ENCODE peak calls at places on chromosomes 6 and 20, in nine cellular contexts. X is SJSA1; P is CD8-positive, alpha-beta T cell; B is GM23338; O is WERI-Rb-1; Q is heart right ventricle; H is HCT116; Y is IMR-90; J is right lobe of liver. L is an unnamed sample. For H3K27me3, the result is how much of the 10 kb centered on the place peaks cover.

GRCh38 chr6:149962461-149963211 is 1.1 kb upstream of the ULBP1 start:
- DNase-seq in Q (no peak), B (no peak), X (no peak), P (no peak), Y (no peak), J (no peak), O (no peak), H (no peak), L (no peak)

GRCh38 chr6:46170357-46171289 is at the start of gene ENPP5:
- DNase-seq in B (peak), H (peak), Y (no peak), J (peak), P (peak), Q (peak), X (peak), O (peak), L (peak)

GRCh38 chr20:51547951-51548350 is 5.4 kb upstream of the NFATC2 start:
- DNase-seq in Q (no peak), J (no peak), P (no peak), B (no peak), H (no peak), Y (no peak), X (no peak), O (no peak), L (no peak)

GRCh38 chr6:1635305-1636010 is 25.7 kb downstream of the FOXC1 start:
- DNase-seq in O (no peak), X (no peak), J (no peak), Q (no peak), P (no peak), Y (no peak), B (no peak), H (no peak), L (no peak)

GRCh38 chr20:1375515-1375914 is 17.3 kb downstream of the FKBP1A start:
- DNase-seq in H (no peak), Q (no peak), J (no peak), P (no peak), Y (peak), O (no peak), B (no peak), X (no peak), L (no peak)

GRCh38 chr6:88220493-88220892 is 54.3 kb upstream of the CNR1 start:
- DNase-seq in J (no peak), X (no peak), Y (no peak), H (no peak), O (no peak), P (no peak), B (peak), Q (no peak), L (peak)

GRCh38 chr6:23601811-23602340 is 524.1 kb upstream of the NRSN1 start:
- DNase-seq in P (no peak), Q (no peak), B (no peak), J (no peak), Y (no peak), H (no peak), O (no peak), X (no peak), L (no peak)

GRCh38 chr6:168919455-168920179 is 334.0 kb downstream of the THBS2 start:
- DNase-seq in H (no peak), O (no peak), J (no peak), X (no peak), P (no peak), Q (no peak), B (no peak), Y (no peak), L (no peak)

GRCh38 chr20:48618052-48618451 is 209.7 kb downstream of the PREX1 start:
- DNase-seq in P (no peak), Y (no peak), J (peak), B (no peak), X (no peak), O (no peak), Q (no peak), H (no peak), L (no peak)

GRCh38 chr6:24666097-24666615 is 543 bp downstream of the TDP2 start:
- DNase-seq in Y (peak), P (peak), J (peak), H (no peak), Q (no peak), X (no peak), O (peak), B (no peak), L (peak)

GRCh38 chr6:33851959-33852358 is 48.2 kb upstream of the MLN start:
- DNase-seq in Q (no peak), Y (no peak), O (peak), H (peak), X (no peak), J (no peak), B (peak), P (peak), L (peak)

GRCh38 chr6:401239-401993 is 9.9 kb downstream of the IRF4 start:
- DNase-seq in H (no peak), Y (no peak), J (no peak), Q (no peak), B (no peak), P (no peak), X (no peak), O (no peak), L (no peak)

GRCh38 chr20:45547206-45547770 is at the start of gene EPPIN:
- DNase-seq in Y (no peak), Q (no peak), B (no peak), O (no peak), J (no peak), P (no peak), X (no peak), H (no peak), L (no peak)

GRCh38 chr6:161557333-161558107 is 283.7 kb upstream of the AGPAT4 start:
- DNase-seq in J (no peak), P (no peak), O (peak), Y (no peak), B (peak), Q (no peak), X (no peak), H (no peak), L (no peak)

GRCh38 chr6:149964243-149965190 is 774 bp downstream of the ULBP1 start:
- DNase-seq in J (no peak), O (no peak), Q (no peak), X (no peak), Y (peak), P (peak), B (no peak), H (no peak), L (peak)

GRCh38 chr6:170461556-170462365 is 91.3 kb downstream of the PSMB1 start:
- DNase-seq in H (no peak), O (no peak), Y (no peak), P (no peak), J (no peak), X (no peak), Q (no peak), B (no peak), L (no peak)

GRCh38 chr20:53736122-53736756 is 142.6 kb upstream of the ZNF217 start:
- DNase-seq in J (no peak), P (no peak), Q (no peak), X (no peak), B (no peak), Y (no peak), O (peak), H (no peak), L (peak)

GRCh38 chr6:45500924-45501816 is 123.4 kb upstream of the SUPT3H start:
- DNase-seq in H (peak), O (no peak), P (no peak), X (no peak), J (no peak), B (peak), Q (no peak), Y (no peak), L (peak)

DNA sequence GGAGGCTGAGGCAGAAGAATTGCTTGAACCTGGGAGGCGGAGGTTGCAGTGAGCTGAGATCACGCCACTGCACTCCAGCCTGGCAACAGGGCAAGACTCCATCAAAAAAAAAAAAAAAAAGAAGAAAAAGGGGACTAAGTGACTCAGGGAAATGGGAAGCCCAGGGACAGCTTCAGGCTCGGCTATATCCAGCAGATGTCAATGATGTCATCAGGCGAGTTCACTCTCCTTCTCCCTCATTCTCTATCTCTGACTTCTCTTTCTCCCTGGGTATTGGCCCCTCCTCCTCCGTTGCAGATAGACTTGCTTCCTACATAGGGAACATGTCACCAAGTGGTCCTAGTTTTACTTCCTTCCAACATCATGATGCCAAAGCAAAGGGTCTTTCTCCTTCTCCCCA is 316.8 kb downstream of the TFAP2C start:
- DNase-seq in B (no peak), P (no peak), H (no peak), X (no peak), J (no peak), O (no peak), Q (no peak), Y (no peak), L (no peak)
- H3K27me3 ChIP-seq in B (under half), P (under half), H (under half), X (under half), J (under half), O (half or more), Q (under half), Y (under half), L (under half)

GRCh38 chr6:79152269-79152737 is 74.2 kb upstream of the PHIP start:
- DNase-seq in X (no peak), J (no peak), O (no peak), Q (no peak), H (no peak), B (peak), P (no peak), Y (no peak), L (peak)
- H3K4me3 ChIP-seq in X (no peak), J (no peak), O (no peak), Q (no peak), H (no peak), B (peak), P (no peak), Y (no peak), L (no peak)

DNA sequence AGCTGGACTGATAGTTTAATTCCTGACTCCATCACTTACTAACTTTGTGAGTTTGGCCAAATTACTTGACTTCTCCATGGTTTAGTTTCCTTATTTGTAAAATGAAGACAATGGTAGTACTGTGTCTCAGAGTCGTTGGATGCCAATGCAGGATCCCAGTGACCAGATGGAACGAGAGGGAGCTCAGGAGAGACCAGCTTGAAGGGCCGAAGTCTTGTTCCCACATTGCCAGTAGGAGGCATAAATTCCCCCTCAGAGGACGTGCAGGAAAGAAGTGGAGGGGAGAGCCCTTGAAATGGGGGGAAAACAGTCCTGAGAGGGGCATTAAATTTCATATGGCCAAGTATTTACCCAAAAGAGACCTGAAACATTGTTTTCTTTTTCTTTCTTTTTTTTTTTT is 2.1 kb upstream of the MUC22 start:
- DNase-seq in Q (no peak), P (no peak), B (peak), Y (no peak), O (no peak), X (no peak), J (no peak), H (no peak), L (no peak)
- H3K27me3 ChIP-seq in Q (under half), P (under half), B (under half), Y (under half), O (half or more), X (under half), J (under half), H (under half), L (under half)

DNA sequence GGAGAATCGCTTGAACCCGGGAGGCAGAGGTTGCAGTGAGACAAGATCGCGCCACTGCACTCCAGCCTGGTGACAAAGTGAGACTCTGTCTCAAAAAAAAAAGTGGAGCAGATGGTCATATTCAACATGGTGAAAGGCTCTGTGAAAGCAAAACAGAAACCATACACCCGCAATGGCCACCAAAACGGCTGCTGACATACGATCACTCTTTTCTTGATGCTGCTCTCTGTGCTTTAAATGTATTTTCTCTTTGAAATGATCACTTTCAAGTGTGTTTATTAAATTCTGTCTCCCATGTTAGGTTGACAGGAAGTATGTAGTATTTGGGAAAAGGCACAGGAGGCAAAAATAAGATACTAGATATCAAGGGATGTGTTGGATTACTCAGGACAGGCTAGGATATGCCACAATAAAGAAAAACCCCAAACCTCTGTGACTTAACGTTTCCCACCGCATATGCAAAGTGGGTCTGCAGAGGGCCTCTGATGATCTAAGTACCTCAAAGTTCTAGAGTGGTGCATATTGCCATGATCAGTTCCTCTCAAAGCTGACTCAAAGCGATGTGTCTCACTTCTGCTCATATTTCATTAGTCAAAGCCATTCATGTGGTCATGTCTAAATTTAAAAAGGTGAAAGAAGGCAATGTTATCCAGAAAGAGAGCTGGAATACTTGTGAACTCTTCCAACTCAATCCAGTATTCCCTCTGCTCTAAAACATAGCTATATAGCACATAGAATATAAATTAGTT is 155.1 kb upstream of the SOX4 start:
- DNase-seq in H (no peak), O (no peak), Y (no peak), X (no peak), Q (no peak), J (no peak), P (no peak), B (no peak), L (no peak)
- H3K4me3 ChIP-seq in H (no peak), O (no peak), Y (no peak), X (no peak), Q (no peak), J (no peak), P (no peak), B (no peak), L (no peak)

DNA sequence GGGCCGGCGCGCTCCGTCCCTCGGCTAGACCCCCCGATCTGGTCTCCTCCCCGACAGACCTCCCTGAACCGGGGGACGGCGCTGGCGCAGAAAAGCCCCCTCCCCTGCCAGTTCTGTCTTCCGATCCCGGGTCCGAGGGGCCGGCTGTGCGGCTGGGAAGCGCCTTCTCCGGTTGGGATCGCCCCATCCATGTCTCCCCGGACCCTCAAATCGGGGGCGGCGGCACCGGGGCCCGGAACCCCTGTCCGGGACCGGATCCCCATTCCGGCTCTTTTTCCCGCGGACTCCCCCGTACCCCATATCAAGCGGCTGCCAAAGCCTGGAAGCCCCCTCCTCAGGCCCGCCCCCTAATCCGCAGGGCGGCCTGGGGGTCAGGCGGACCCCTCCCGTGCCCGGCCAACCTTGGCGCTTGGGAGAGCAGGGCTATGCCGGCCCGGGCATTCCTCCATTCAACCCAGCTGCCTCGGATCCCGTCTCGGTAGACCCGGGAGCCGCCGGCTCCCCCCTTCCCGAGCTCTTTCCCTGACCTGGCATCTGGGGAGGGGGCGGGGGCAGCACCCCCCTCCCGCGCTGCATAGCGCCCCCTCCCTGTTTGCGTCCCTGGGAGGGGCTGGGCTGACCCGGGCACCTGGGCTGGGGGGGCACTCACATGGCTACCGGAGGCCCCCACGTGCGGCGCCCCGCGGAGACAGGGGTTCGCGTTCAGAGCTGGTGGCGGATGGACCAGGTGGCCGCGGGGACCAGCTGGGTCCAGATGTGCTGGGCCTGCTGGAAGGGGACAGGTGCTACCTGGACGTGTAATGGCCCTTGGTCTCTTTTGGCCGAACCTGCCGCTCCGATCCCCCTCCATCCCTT is 645 bp downstream of the DLGAP4 start:
- DNase-seq in J (no peak), P (no peak), Q (no peak), B (peak), Y (no peak), O (no peak), H (no peak), X (peak), L (no peak)
- H3K27me3 ChIP-seq in J (under half), P (under half), Q (half or more), B (under half), Y (half or more), O (under half), H (under half), X (half or more), L (under half)

DNA sequence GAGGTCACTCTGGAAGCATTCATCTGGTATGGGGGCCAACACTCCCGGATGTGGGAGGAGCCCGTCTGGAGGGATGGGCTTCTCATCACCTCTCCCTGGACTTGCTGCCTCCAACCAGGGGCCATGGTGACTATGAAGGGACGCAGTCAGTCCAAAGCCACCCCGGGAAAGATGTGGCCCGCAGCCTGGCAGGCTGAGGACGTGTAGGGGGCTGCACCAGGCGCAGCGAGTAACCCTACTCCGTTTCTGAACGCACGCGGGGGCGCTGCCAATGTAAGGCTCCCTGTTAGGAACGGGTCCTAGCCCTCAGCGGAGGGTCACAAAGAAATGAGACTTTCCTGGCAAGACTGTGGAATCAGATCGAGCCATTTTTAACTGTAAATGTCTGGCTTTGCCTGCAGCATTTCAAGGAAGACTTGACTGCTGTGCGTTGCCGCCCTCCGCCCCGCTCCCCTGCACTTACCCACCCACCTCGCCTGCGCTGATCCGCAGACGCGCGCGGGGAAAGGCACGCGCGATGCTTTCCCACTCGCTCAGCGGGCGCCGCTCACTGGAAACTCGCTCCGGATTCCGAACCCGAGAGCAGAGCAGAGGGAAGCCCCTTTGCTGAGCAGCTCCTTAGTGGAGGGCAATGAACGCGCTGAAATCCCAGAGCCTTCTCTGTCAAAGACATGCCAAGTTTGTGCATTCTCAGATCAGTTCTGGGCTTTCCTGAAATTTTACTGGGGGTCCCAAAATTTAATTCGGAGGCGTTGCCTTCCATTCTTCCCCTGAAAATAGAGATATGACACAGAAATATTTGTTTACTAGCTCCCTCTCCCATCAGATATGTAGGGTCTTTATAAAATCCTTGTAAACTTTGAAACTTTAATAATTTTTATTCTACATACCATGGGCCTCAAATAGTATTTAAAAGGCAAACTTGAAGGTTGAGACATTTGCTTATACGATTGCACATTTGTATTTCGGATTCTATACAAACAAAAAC is 54.9 kb downstream of the IL20RA start:
- DNase-seq in Y (no peak), O (peak), H (no peak), J (no peak), X (no peak), P (no peak), Q (peak), B (peak), L (no peak)
- H3K4me3 ChIP-seq in Y (peak), O (peak), H (no peak), J (no peak), X (no peak), P (no peak), Q (peak), B (peak), L (peak)

DNA sequence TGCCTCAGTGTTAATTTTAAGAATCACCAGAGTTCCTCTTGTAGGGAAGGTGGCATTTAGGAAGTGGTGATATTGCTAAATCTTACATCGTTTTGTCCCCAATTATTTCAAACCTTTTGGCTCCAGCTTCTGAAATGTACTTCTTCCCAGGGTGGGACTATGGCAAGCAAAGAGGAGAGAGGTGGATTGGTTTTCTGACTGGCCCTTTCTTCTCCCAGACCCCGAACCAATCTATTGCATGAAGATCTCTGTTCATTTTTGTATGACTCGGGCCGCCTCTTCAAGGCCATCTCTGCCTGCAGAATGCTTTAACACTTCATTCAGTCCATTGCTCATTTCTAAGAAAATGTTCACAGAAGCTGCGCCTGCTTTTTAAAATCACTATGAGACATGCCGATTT is 1.6 kb downstream of the VGLL2 start:
- DNase-seq in H (no peak), Q (no peak), J (no peak), B (no peak), Y (no peak), X (no peak), O (no peak), P (no peak), L (no peak)
- H3K27me3 ChIP-seq in H (under half), Q (half or more), J (under half), B (half or more), Y (half or more), X (under half), O (half or more), P (under half), L (half or more)